ENCODE peak calls at places on chromosomes 12 and 14, in six cellular contexts. N is fibroblast of lung, S is aorta, T is Right ventricle myocardium superior, M is lung microvascular endothelial cell, E is HuH-7. W is an unnamed sample.

GRCh38 chr14:90281261-90281660 is 24.9 kb downstream of the PSMC1 start:
- DNase-seq in N (peak; percentile 43), S (no peak), T (no peak), M (no peak), E (no peak), W (no peak)

GRCh38 chr12:118374909-118375308 is 1.4 kb upstream of the SUDS3 start:
- DNase-seq in N (peak; percentile 34), S (no peak), T (no peak), M (no peak), E (no peak), W (no peak)

GRCh38 chr12:131917711-131918306 is 11.3 kb upstream of the PUS1 start:
- DNase-seq in N (no peak), S (no peak), T (no peak), M (no peak), E (no peak), W (no peak)

GRCh38 chr12:27034607-27035293 is 12.4 kb downstream of the MED21 start:
- DNase-seq in N (no peak), S (no peak), T (no peak), M (no peak), E (no peak), W (no peak)

GRCh38 chr14:51202914-51203665 is 37.0 kb upstream of the TMX1 start:
- DNase-seq in N (no peak), S (no peak), T (no peak), M (no peak), E (no peak), W (no peak)

GRCh38 chr14:70567791-70568190 is 32.7 kb downstream of the MED6 start:
- DNase-seq in N (peak; percentile 28), S (no peak), T (no peak), M (peak; percentile 66), E (peak; percentile 29), W (peak; percentile 31)

GRCh38 chr12:124565071-124565491 is 2.3 kb downstream of the NCOR2 start:
- DNase-seq in N (no peak), S (peak; percentile 85), T (no peak), M (peak; percentile 28), E (no peak), W (no peak)

GRCh38 chr12:10285919-10286318 is 21.8 kb upstream of the KLRD1 start:
- DNase-seq in N (no peak), S (no peak), T (no peak), M (no peak), E (no peak), W (no peak)

GRCh38 chr12:54603173-54603814 is 14.8 kb upstream of the PPP1R1A start:
- DNase-seq in N (peak; percentile 65), S (peak; percentile 83), T (peak; percentile 62), M (peak; percentile 76), E (peak; percentile 70), W (peak; percentile 24)

GRCh38 chr12:117854339-117855012 is 114.3 kb downstream of the KSR2 start:
- DNase-seq in N (peak; percentile 33), S (no peak), T (no peak), M (peak; percentile 73), E (peak; percentile 46), W (peak; percentile 46)

GRCh38 chr12:108633534-108634224 is at the start of gene SELPLG:
- DNase-seq in N (no peak), S (peak; percentile 79), T (peak; percentile 86), M (no peak), E (no peak), W (no peak)

GRCh38 chr12:46933947-46934346 is 108.2 kb upstream of the SLC38A4 start:
- DNase-seq in N (peak; percentile 83), S (no peak), T (no peak), M (peak; percentile 77), E (peak; percentile 25), W (no peak)

GRCh38 chr12:49673446-49674317 is 33.5 kb downstream of the FMNL3 start:
- DNase-seq in N (peak; percentile 97), S (peak; percentile 95), T (peak; percentile 94), M (peak; percentile 92), E (no peak), W (peak; percentile 93)

GRCh38 chr14:55957950-55958349 is 160.3 kb upstream of the PELI2 start:
- DNase-seq in N (no peak), S (no peak), T (no peak), M (no peak), E (no peak), W (peak; percentile 40)

GRCh38 chr12:10304161-10304574 is 3.5 kb upstream of the KLRD1 start:
- DNase-seq in N (peak; percentile 87), S (no peak), T (no peak), M (no peak), E (no peak), W (no peak)

GRCh38 chr14:61033851-61034250 is 52.8 kb downstream of the SLC38A6 start:
- DNase-seq in N (no peak), S (no peak), T (no peak), M (no peak), E (no peak), W (no peak)